ENCODE peak calls at places on chromosomes 5 and 9, in five cellular contexts. A is cardiac muscle cell, V is body of pancreas, W is A549, O is endodermal cell. P is an unnamed sample.

GRCh38 chr9:37035472-37036236 is 1.6 kb upstream of the PAX5 start:
- DNase-seq in V (no peak), A (no peak), O (peak), W (no peak), P (no peak)

GRCh38 chr5:160092960-160093701 is 26.1 kb downstream of the PWWP2A start:
- DNase-seq in O (no peak), A (no peak), V (no peak), W (no peak), P (no peak)

GRCh38 chr5:138933522-138934290 is 58.6 kb upstream of the LRRTM2 start:
- DNase-seq in A (no peak), V (no peak), W (no peak), O (no peak), P (no peak)

GRCh38 chr9:129544766-129545165 is 76.1 kb downstream of the C9orf50 start:
- DNase-seq in V (no peak), O (no peak), W (no peak), A (no peak), P (no peak)

GRCh38 chr9:82382887-82383616 is 394.5 kb downstream of the SPATA31D1 start:
- DNase-seq in A (no peak), V (no peak), W (no peak), O (peak), P (no peak)

GRCh38 chr5:26487553-26487952 is 550.8 kb downstream of the CDH9 start:
- DNase-seq in A (no peak), W (no peak), O (peak), V (no peak), P (no peak)

GRCh38 chr9:77957652-77958051 is 74.0 kb downstream of the GNAQ start:
- DNase-seq in V (no peak), O (no peak), W (no peak), A (no peak), P (no peak)

GRCh38 chr9:29068461-29068860 is 1495.2 kb upstream of the C9orf72 start:
- DNase-seq in W (no peak), A (no peak), O (no peak), V (no peak), P (no peak)

GRCh38 chr5:172821340-172821985 is 12.6 kb upstream of the ERGIC1 start:
- DNase-seq in A (no peak), O (no peak), W (no peak), V (no peak), P (no peak)

GRCh38 chr5:108966910-108967309 is 219.2 kb downstream of the FER start:
- DNase-seq in O (no peak), V (no peak), A (no peak), W (no peak), P (no peak)
- H3K27ac ChIP-seq in O (no peak), V (no peak), A (no peak), W (no peak), P (no peak)

GRCh38 chr5:34524123-34524522 is 132.0 kb upstream of the RAI14 start:
- DNase-seq in O (no peak), V (peak), A (no peak), W (peak), P (no peak)

GRCh38 chr5:34525761-34526160 is 130.4 kb upstream of the RAI14 start:
- DNase-seq in W (peak), A (no peak), O (no peak), V (no peak), P (no peak)

GRCh38 chr5:34523382-34523716 is 132.8 kb upstream of the RAI14 start:
- DNase-seq in A (no peak), O (no peak), V (no peak), W (no peak), P (no peak)

GRCh38 chr5:34521628-34522290 is 134.4 kb upstream of the RAI14 start:
- DNase-seq in O (no peak), W (no peak), A (no peak), V (no peak), P (no peak)

GRCh38 chr5:34522599-34523381 is 133.3 kb upstream of the RAI14 start:
- DNase-seq in V (peak), W (peak), O (peak), A (peak), P (peak)
- H3K27ac ChIP-seq in V (no peak), W (peak), O (no peak), A (no peak), P (no peak)

GRCh38 chr5:180041501-180042274 is 29.9 kb downstream of the RNF130 start:
- DNase-seq in A (no peak), W (no peak), O (no peak), V (peak), P (no peak)

GRCh38 chr5:180046656-180047055 is 24.9 kb downstream of the RNF130 start:
- DNase-seq in O (no peak), V (no peak), A (no peak), W (no peak), P (no peak)

GRCh38 chr5:180040287-180041214 is 31.0 kb downstream of the RNF130 start:
- DNase-seq in A (no peak), O (no peak), W (no peak), V (peak), P (no peak)

GRCh38 chr5:180045889-180046499 is 25.6 kb downstream of the RNF130 start:
- DNase-seq in A (no peak), V (no peak), O (no peak), W (no peak), P (no peak)

DNA sequence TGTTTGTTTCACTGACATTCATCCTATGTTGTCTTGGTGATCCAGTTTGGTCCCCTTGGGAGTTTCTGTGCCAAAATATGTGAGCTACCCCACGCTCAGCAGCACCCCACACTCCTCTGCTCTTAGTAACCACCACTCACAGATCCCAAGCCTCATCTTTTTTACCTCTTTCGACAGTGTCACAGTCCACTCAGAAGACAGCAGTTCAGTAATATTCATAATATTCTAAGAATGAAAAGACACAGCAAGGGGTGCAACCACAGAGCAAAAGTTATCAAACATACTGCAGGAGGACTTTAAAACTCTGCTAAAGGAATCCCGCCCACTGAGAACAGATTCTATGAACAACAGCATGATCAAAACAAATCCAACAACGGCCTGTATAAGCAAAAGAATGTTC is 28.2 kb downstream of the RNF130 start:
- DNase-seq in A (no peak), V (no peak), O (peak), W (no peak), P (no peak)
- H3K27ac ChIP-seq in A (no peak), V (peak), O (no peak), W (no peak), P (no peak)

DNA sequence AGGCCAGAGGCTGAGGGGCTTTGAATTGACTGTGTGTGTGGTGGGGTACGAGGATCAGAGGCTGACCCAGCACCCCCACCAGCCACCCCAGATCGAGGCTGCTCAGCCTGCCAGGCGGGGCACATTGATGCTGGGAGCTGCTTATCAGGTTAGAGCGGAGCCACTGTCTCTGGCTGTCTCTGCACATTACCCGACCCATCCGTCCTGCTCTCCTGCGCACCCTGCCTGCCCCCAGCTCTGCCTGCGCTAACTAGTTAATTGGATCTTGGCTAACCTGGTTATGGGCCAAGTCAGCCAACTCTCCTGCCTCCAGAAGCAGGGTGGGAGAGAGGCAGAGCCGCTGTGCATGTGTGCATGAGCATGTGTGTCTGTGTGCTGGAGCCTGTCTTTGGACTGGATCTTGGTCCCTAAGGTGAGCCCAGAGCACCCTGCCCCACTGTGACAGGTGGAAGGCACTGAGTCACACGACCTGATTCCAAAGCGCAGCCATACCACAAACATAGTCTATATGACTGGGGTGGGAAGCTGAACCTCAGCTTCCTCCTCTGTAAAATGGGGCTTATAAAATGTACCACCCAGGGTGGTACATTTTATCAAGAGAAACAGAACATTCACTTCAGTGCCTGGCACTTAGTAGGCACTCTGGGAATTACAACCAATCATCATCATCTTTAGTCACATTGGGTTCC is 39.7 kb downstream of the PCDH1 start:
- DNase-seq in O (peak), V (no peak), W (no peak), A (no peak), P (no peak)
- H3K27ac ChIP-seq in O (no peak), V (no peak), W (no peak), A (no peak), P (no peak)

GRCh38 chr5:16995372-16995771 is 59.3 kb upstream of the MYO10 start:
- DNase-seq in O (no peak), W (no peak), V (no peak), A (no peak), P (no peak)
- H3K27ac ChIP-seq in O (no peak), W (peak), V (no peak), A (peak), P (no peak)

GRCh38 chr5:137696481-137696880 is 39.4 kb downstream of the KLHL3 start:
- DNase-seq in O (no peak), V (no peak), W (no peak), A (no peak), P (no peak)

GRCh38 chr5:137700282-137700680 is 35.6 kb downstream of the KLHL3 start:
- DNase-seq in A (no peak), O (peak), V (no peak), W (no peak), P (no peak)

GRCh38 chr5:137703565-137703964 is 32.3 kb downstream of the KLHL3 start:
- DNase-seq in A (no peak), W (no peak), O (peak), V (no peak), P (no peak)

GRCh38 chr5:137695651-137696428 is 40.0 kb downstream of the KLHL3 start:
- DNase-seq in O (no peak), W (no peak), V (no peak), A (no peak), P (no peak)

DNA sequence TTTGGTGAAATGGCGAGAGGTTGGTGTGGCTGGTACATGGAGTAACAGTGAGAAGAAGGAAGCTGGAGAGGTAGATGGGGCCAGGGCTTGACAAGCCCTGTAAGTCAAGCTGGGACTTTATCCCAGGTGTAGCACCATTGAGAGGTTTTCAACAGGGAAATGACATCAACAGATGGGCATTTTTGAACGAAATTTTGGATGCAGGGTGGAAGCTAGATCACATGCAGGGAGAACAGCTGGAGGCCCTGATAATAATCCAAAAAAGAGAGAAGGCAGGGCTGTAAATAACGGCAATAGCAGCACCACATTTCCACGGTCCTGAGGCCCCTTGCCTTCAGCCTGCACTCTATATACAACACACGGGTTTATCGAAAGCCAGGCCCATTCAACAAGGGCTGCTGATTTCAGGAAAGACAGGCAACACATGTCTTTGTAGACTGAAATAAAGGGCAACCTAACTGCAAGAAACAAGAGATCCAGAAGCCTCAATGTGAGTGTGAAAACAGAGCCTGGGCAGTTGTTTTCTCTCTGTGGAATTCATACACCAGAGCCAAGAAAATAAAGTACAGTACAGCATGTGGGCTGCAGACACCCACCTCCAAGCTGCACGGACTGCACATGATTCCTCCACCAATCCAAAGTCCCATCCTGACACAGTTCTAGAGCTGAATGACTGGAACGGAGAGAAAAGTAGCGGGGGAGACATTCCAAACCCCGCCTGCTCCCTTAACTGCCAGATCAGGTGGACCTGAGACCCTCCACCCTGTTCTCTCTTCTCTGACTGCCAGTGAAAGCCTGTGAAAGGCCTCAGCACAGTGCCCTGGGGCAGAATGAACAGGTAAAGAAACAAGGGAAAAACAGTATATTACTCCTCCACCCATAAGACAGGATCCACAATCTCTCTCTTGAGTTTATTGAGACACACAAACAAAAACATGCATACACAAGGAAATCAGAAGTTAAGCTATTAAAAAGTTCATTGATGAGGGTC is 36.3 kb downstream of the KLHL3 start:
- DNase-seq in V (no peak), O (peak), W (no peak), A (no peak), P (no peak)
- H3K27ac ChIP-seq in V (no peak), O (no peak), W (no peak), A (no peak), P (no peak)

DNA sequence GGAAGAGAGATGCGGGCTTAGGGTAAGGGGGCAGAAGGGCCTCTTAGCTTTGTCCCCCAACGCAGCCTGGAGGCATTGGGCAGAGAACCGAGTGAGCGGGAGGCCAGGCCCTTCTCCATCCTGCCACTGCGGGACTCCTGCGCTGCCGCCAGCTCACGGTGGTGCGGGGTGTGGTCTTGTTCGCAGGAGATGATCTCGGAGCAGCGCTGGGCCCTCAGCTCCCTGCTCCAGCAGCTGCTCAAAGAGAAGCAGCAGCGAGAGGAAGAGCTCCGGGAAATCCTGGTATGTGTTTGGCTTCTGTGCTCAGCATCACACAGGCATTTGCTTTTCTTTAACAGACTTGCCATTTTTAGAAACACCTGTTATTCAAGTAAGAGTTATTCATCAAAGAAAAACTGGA is 41.3 kb downstream of the LRSAM1 start:
- DNase-seq in O (no peak), W (no peak), A (no peak), V (no peak), P (no peak)
- H3K27ac ChIP-seq in O (peak), W (no peak), A (no peak), V (no peak), P (no peak)

GRCh38 chr9:86357091-86357866 is 3.1 kb upstream of the TUT7 start:
- DNase-seq in O (no peak), V (no peak), W (no peak), A (no peak), P (no peak)

GRCh38 chr9:86361176-86361575 is 7.0 kb upstream of the TUT7 start:
- DNase-seq in V (no peak), A (no peak), O (no peak), W (no peak), P (no peak)

GRCh38 chr9:86354882-86355399 is 731 bp upstream of the TUT7 start:
- DNase-seq in V (no peak), A (no peak), O (no peak), W (no peak), P (no peak)

GRCh38 chr9:86355814-86356213 is 1.6 kb upstream of the TUT7 start:
- DNase-seq in V (no peak), O (no peak), A (no peak), W (no peak), P (peak)

DNA sequence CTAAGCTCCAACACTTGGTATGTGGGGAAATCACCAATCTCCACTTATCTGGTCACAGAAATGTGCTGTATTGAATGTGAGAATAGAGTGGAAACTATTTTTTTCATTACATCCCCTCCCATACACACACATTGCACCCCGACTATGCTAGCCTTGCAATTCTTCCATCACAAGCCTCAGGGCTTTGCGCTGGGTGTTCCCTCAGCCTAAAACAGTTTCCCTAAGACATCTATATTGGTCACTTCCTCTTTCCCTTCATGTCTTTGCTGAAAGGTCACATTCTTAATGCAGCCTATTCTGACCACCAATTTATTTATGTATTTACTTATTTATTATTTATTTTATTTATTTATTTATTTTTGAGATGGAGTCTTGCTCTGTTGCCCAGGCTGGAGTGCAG is 5.3 kb upstream of the TUT7 start:
- DNase-seq in V (no peak), O (no peak), W (no peak), A (no peak), P (no peak)
- H3K27ac ChIP-seq in V (no peak), O (no peak), W (no peak), A (no peak), P (no peak)

P was measured in prostate gland.